ENCODE peak calls at places on chromosome 21, in five cellular contexts. B is spleen, L is sigmoid colon, I is breast epithelium, Z is HCT116. T is an unnamed sample.

GRCh38 chr21:15309721-15310120 is 244.9 kb upstream of the NRIP1 start:
- DNase-seq in B (no peak), L (peak), I (no peak), Z (no peak), T (no peak)

GRCh38 chr21:31012133-31013089 is 25.9 kb downstream of the KRTAP19-8 start:
- DNase-seq in B (no peak), L (no peak), I (no peak), Z (no peak), T (no peak)

GRCh38 chr21:20330652-20331051 is 667.6 kb upstream of the NCAM2 start:
- DNase-seq in B (no peak), L (no peak), I (no peak), Z (no peak), T (no peak)

GRCh38 chr21:42300956-42301355 is 14.3 kb downstream of the TFF3 start:
- DNase-seq in B (peak), L (no peak), I (no peak), Z (no peak), T (no peak)

GRCh38 chr21:45361033-45361997 is 43.6 kb upstream of the COL18A1 start:
- DNase-seq in B (no peak), L (no peak), I (no peak), Z (no peak), T (no peak)

GRCh38 chr21:30634906-30635305 is at the start of gene KRTAP20-2:
- DNase-seq in B (no peak), L (no peak), I (no peak), Z (no peak), T (no peak)

GRCh38 chr21:34744801-34745200 is 76.0 kb downstream of the CLIC6 start:
- DNase-seq in B (no peak), L (no peak), I (no peak), Z (no peak), T (no peak)

GRCh38 chr21:46404306-46404705 is 54.4 kb upstream of the DIP2A start:
- DNase-seq in B (no peak), L (no peak), I (no peak), Z (no peak), T (no peak)

GRCh38 chr21:34986561-34987533 is 62.3 kb downstream of the RUNX1 start:
- DNase-seq in B (no peak), L (peak), I (no peak), Z (peak), T (no peak)

GRCh38 chr21:21018841-21019240 is 20.6 kb downstream of the NCAM2 start:
- DNase-seq in B (no peak), L (no peak), I (no peak), Z (no peak), T (no peak)

GRCh38 chr21:38725196-38726157 is 80.3 kb upstream of the ETS2 start:
- DNase-seq in B (no peak), L (no peak), I (no peak), Z (no peak), T (no peak)

GRCh38 chr21:41833138-41834115 is 45.7 kb downstream of the PRDM15 start:
- DNase-seq in B (peak), L (no peak), I (no peak), Z (no peak), T (no peak)

GRCh38 chr21:45330075-45330781 is 42.5 kb upstream of the POFUT2 start:
- DNase-seq in B (peak), L (peak), I (no peak), Z (no peak), T (no peak)

GRCh38 chr21:39538453-39539042 is 74.2 kb upstream of the B3GALT5 start:
- DNase-seq in B (no peak), L (no peak), I (no peak), Z (no peak), T (peak)

GRCh38 chr21:42314616-42315295 is 453 bp downstream of the TFF3 start:
- DNase-seq in B (no peak), L (no peak), I (no peak), Z (no peak), T (no peak)

GRCh38 chr21:38899277-38899947 is 93.7 kb downstream of the ETS2 start:
- DNase-seq in B (no peak), L (no peak), I (no peak), Z (no peak), T (no peak)

GRCh38 chr21:30372139-30372770 is at the start of gene KRTAP13-2:
- DNase-seq in B (no peak), L (no peak), I (no peak), Z (no peak), T (no peak)

GRCh38 chr21:46082638-46083270 is 15.2 kb upstream of the COL6A2 start:
- DNase-seq in B (peak), L (peak), I (peak), Z (no peak), T (peak)

GRCh38 chr21:36246080-36246631 is 73.8 kb upstream of the MORC3 start:
- DNase-seq in B (no peak), L (no peak), I (peak), Z (no peak), T (no peak)

GRCh38 chr21:45497846-45498645 is 44.2 kb downstream of the SLC19A1 start:
- DNase-seq in B (peak), L (peak), I (no peak), Z (no peak), T (no peak)

GRCh38 chr21:42677339-42678117 is 24.1 kb downstream of the PDE9A start:
- DNase-seq in B (peak), L (no peak), I (no peak), Z (no peak), T (no peak)

GRCh38 chr21:38140192-38140905 is 116.4 kb upstream of the KCNJ15 start:
- DNase-seq in B (no peak), L (no peak), I (no peak), Z (no peak), T (peak)

GRCh38 chr21:45011426-45011825 is 63.0 kb upstream of the ADARB1 start:
- DNase-seq in B (peak), L (peak), I (no peak), Z (no peak), T (no peak)

GRCh38 chr21:21712761-21713558 is 714.8 kb downstream of the NCAM2 start:
- DNase-seq in B (no peak), L (no peak), I (no peak), Z (no peak), T (no peak)

GRCh38 chr21:45123440-45123839 is 49.1 kb downstream of the ADARB1 start:
- DNase-seq in B (no peak), L (no peak), I (no peak), Z (no peak), T (no peak)

GRCh38 chr21:35586305-35586704 is 474.0 kb downstream of the SETD4 start:
- DNase-seq in B (no peak), L (no peak), I (no peak), Z (no peak), T (no peak)

GRCh38 chr21:42363331-42363730 is 3.0 kb downstream of the TFF1 start:
- DNase-seq in B (no peak), L (no peak), I (no peak), Z (no peak), T (no peak)

GRCh38 chr21:36548866-36549265 is 68.9 kb upstream of the CLDN14 start:
- DNase-seq in B (no peak), L (no peak), I (no peak), Z (no peak), T (no peak)

GRCh38 chr21:45390121-45390751 is 14.7 kb upstream of the COL18A1 start:
- DNase-seq in B (peak), L (peak), I (no peak), Z (no peak), T (no peak)

GRCh38 chr21:15278279-15278678 is 213.5 kb upstream of the NRIP1 start:
- DNase-seq in B (no peak), L (no peak), I (no peak), Z (no peak), T (no peak)

GRCh38 chr21:37552496-37553399 is 186.2 kb downstream of the DYRK1A start:
- DNase-seq in B (no peak), L (peak), I (no peak), Z (no peak), T (no peak)

DNA sequence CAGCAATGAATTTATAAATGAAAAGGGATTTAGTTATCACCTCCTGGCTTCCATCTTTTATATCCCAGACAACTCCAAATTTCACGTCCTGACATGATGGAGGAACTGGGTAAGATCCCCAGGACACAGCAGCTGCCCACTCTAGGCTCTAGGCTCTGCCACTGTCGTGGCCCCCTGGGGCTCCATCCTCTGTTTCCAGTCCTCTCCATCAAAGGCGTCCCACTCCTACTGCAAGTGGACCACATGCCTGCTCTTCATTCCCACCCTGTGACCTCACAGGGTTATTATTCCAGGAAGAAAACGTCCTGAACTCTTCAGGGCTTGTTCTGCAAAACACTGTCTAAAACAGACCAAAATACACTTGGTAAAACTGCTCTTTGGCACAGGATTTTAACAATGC is 11.9 kb downstream of the URB1 start:
- DNase-seq in B (no peak), L (no peak), I (no peak), Z (no peak), T (no peak)
- TF ChIP-seq POLR2AphosphoS5 in B (no peak), L (no peak), I (no peak), Z (no peak), T (peak)

GRCh38 chr21:17468698-17469097 is 44.1 kb upstream of the CXADR start:
- DNase-seq in B (no peak), L (no peak), I (no peak), Z (no peak), T (no peak)

GRCh38 chr21:17467392-17467791 is 45.5 kb upstream of the CXADR start:
- DNase-seq in B (no peak), L (no peak), I (no peak), Z (no peak), T (no peak)

GRCh38 chr21:17467829-17468228 is 45.0 kb upstream of the CXADR start:
- DNase-seq in B (no peak), L (no peak), I (no peak), Z (no peak), T (no peak)

GRCh38 chr21:17463441-17463840 is 49.4 kb upstream of the CXADR start:
- DNase-seq in B (no peak), L (no peak), I (no peak), Z (no peak), T (no peak)

DNA sequence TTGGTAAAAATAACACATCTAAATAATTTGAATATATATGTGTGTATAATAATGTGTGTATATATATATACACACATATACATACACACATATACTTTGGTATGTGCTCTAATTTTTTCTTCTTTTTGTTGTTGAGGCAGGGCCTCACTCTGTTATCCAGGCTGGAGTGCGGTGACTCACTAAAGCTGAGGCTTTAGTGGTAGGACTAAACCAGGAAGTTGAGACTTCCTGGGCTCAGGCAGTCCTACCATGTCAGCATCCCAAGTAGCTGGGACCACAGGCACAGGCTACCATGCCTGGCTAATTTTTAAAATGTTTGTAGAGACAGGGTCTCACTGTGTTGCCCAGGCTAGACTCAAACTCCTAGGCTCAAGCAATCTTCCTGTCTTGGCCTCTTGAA is 46.7 kb upstream of the CXADR start:
- DNase-seq in B (no peak), L (no peak), I (no peak), Z (no peak), T (no peak)
- TF ChIP-seq POLR2AphosphoS5 in B (no peak), L (no peak), I (no peak), Z (no peak), T (no peak)

GRCh38 chr21:33362044-33362555 is 37.3 kb downstream of the IFNAR1 start:
- DNase-seq in B (peak), L (no peak), I (no peak), Z (no peak), T (peak)
- TF ChIP-seq POLR2AphosphoS5 in B (peak), L (peak), I (no peak), Z (no peak), T (peak)

DNA sequence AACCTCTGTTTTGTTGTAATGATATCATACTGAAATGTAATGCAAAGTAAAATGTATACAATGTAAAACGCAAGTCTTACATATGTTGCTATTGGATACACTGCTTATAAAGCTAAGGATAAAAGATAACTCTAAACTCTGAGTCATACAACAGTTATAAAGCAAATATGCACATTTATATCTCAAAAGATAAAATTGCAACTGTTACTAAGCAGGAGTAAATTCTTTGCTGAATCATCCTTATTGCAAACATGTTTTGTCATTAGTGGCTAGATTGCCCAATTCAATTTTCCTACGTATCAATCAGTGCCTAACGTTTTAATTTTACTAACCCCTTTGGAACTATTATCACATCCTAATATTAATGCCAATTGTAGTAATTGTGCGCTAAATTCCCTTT is 762.9 kb downstream of the LTN1 start:
- DNase-seq in B (no peak), L (no peak), I (no peak), Z (no peak), T (no peak)
- TF ChIP-seq POLR2AphosphoS5 in B (no peak), L (peak), I (no peak), Z (no peak), T (no peak)

DNA sequence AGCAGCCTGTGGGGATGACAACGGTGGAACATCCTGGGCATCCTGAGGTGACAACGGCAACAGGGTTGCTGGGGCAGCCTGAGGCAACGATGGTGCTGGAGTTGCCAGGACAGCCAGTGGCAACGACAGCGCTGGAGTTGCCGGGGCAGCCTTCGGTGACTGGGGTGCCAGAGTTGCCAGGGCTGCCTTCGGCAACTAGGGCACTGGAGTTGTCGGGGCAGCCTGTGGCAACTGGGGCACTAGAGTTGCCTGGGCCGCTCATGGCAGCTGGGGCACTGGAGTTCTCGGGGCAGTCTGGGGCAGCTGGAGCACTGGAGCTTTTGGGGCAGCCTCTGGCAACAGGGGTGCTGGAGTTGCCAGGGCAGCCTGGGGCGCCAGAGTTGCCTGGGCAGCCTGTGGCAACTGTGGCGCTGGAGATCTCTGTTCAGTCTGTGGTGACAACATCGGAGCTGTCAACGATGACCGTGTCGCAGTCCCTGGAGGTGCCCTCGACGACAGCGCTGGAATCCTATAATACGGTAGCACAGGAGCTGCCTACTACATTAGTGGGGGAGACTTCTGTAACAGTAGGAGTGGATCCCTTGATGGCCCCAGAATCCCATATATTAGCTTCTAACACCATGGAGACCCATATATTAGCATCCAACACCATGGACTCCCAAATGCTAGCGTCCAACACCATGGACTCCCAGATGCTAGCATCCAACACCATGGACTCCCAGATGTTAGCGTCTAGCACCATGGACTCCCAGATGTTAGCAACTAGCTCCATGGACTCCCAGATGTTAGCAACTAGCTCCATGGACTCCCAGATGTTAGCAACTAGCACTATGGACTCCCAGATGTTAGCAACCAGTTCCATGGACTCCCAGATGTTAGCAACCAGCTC is 8.2 kb downstream of the SON start:
- DNase-seq in B (peak), L (no peak), I (no peak), Z (no peak), T (no peak)
- TF ChIP-seq POLR2AphosphoS5 in B (peak), L (no peak), I (no peak), Z (no peak), T (no peak)

GRCh38 chr21:28727809-28728208 is 264.9 kb downstream of the LTN1 start:
- DNase-seq in B (no peak), L (no peak), I (no peak), Z (no peak), T (no peak)
- TF ChIP-seq POLR2AphosphoS5 in B (no peak), L (no peak), I (no peak), Z (no peak), T (no peak)

T was measured in esophagus muscularis mucosa.